ENCODE peak calls at places on chromosomes 13 and 19, in four cellular contexts. U is tibial artery, I is GM06990, W is heart left ventricle. E is an unnamed sample.

GRCh38 chr19:42098781-42099180 is 22.8 kb downstream of the ZNF574 start:
- DNase-seq in U (no peak), I (no peak), W (no peak), E (no peak)

GRCh38 chr13:43728411-43728810 is 58.4 kb downstream of the ENOX1 start:
- DNase-seq in U (no peak), I (no peak), W (no peak), E (no peak)

GRCh38 chr13:48411281-48412099 is 1.4 kb downstream of the LPAR6 start:
- DNase-seq in U (no peak), I (no peak), W (no peak), E (peak)

GRCh38 chr19:5929179-5929578 is 15.1 kb downstream of the CAPS start:
- DNase-seq in U (no peak), I (no peak), W (no peak), E (no peak)

GRCh38 chr19:3725640-3726310 is 17.6 kb downstream of the TJP3 start:
- DNase-seq in U (no peak), I (no peak), W (no peak), E (no peak)

GRCh38 chr19:3627351-3627723 is 747 bp upstream of the CACTIN start:
- DNase-seq in U (no peak), I (no peak), W (no peak), E (no peak)

GRCh38 chr19:34808566-34808965 is 35.6 kb upstream of the ZNF599 start:
- DNase-seq in U (no peak), I (no peak), W (no peak), E (no peak)

GRCh38 chr19:39834287-39834841 is 402 bp upstream of the DYRK1B start:
- DNase-seq in U (no peak), I (no peak), W (no peak), E (no peak)

GRCh38 chr13:25232937-25233515 is 54.3 kb downstream of the MTMR6 start:
- DNase-seq in U (no peak), I (no peak), W (no peak), E (peak)

GRCh38 chr19:12778020-12778904 is 2.9 kb upstream of the HOOK2 start:
- DNase-seq in U (peak), I (peak), W (peak), E (peak)

GRCh38 chr19:2524840-2525723 is 49.2 kb downstream of the GADD45B start:
- DNase-seq in U (peak), I (peak), W (peak), E (no peak)

DNA sequence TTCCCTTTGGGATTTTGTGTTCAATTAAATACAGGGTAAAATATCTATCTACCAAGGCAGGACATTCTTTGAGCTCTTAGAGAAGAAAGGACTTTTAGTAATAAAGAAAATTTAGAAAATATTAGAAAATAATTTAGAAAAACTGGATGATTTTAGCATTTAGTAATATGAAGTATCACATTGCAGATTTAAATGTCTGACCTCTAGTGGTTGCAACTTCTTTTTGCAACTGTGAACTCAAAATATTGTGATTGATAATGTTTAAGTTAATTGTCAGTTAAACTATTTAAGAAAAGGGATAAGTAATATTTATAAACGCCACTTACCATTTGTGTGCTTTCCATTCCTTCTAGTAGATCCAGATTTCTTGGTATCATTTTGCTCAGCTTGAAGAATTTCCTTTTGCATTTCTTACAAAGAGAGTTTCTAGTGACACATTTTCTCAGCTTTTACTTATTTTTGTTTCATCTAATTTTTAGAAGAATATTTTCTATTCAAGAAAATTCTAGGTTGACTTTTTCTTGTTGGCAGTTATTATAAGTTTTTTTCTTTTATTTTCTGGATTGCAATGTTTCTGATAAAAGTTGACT is 10.3 kb upstream of the POSTN start:
- DNase-seq in U (no peak), I (no peak), W (no peak), E (no peak)
- TF ChIP-seq CTCF in U (peak), I (peak), W (peak), E (peak)

GRCh38 chr13:60164490-60164889 is 762 bp upstream of the DIAPH3 start:
- DNase-seq in U (no peak), I (no peak), W (no peak), E (no peak)

GRCh38 chr13:60162096-60162495 is 1.6 kb downstream of the DIAPH3 start:
- DNase-seq in U (no peak), I (no peak), W (no peak), E (no peak)

GRCh38 chr13:60165391-60166099 is 1.8 kb upstream of the DIAPH3 start:
- DNase-seq in U (no peak), I (no peak), W (no peak), E (no peak)

GRCh38 chr13:60167121-60167520 is 3.4 kb upstream of the DIAPH3 start:
- DNase-seq in U (no peak), I (no peak), W (no peak), E (no peak)

DNA sequence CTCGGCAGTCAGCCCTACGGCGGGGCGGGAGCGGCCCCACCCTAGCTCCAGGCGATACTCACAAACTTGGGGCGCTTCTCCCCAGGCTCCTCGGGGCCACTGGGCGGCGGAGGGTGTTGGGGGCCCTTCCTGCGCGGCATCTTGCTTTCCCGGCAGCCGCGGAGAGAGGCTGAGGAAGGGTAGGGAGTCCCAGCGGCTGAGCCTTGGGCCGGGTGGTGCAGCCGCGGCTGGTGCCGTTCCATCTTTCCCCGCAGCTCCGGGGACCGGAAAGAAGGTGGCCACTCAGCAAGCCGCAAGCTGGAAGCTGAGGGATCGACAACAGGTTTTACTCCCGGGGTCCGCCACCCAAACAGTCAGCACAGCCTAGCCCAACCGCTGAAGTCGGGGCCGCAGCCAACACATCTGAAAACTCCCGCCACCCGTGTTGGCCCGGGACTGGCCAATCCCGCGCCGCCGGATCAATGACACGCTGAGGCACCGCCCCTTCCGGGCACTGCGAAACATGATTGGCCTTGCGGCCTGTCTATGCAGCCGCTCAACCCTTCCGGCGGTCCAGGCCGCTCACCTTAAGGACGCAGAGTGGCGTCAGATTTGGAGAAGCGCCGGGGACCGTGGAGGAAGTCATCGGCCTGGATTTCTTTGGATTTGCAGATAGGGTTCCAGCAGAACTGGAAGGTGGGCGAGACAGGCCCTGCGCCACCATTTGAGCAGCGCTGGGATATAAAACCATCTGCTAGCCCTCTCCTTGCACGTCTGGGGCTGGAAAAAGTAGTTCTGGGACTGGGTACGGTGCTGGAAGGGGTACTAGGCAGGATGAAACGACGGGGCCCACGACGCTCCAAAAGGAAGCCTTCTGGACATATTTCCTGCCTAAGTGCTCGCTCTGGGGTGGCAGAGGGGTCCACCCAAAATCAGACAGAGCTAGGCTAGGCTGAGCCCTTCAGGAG is at the start of gene DIAPH3:
- DNase-seq in U (peak), I (peak), W (peak), E (peak)
- TF ChIP-seq CTCF in U (no peak), I (no peak), W (no peak), E (no peak)

DNA sequence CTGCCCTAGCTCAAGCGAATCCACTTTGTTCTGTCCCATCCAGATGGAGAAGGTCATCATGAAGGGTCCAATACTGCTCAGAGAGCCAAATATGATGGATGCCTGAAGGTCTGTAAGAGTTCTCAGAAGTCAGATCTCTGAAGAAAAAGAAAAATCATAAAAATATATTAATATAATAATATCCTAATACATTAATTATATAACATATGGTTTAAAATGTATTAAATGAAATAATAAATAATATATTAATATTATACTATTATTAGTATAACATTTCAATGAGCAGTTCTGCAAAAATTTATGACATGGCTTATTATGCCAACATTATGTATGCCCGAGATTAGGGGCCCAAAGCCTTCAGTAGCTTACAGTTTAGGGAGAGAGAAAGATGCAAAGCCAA is 78.2 kb upstream of the GPR12 start:
- DNase-seq in U (no peak), I (no peak), W (no peak), E (no peak)
- TF ChIP-seq CTCF in U (no peak), I (no peak), W (no peak), E (no peak)

DNA sequence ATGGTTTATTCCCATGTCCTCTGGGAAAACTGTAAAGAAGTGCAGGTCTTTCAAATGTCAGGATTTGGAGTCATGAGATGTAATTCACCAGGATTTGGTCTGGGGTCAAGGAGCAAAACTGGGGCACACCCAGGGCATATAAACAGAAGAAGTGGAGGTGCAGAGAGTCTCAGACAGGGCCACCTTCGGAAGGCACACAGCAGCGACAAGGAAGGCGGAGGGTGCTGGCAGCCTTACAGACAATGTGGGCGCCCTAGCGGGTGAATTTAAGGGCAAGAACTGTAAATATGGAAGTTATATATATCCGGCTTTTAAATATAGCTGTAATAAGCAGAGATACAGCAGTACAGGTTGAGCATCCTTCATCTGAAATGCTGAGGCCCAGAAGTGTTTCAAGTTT is 31.2 kb downstream of the DHRS12 start:
- DNase-seq in U (no peak), I (no peak), W (no peak), E (no peak)
- TF ChIP-seq CTCF in U (no peak), I (no peak), W (no peak), E (no peak)

DNA sequence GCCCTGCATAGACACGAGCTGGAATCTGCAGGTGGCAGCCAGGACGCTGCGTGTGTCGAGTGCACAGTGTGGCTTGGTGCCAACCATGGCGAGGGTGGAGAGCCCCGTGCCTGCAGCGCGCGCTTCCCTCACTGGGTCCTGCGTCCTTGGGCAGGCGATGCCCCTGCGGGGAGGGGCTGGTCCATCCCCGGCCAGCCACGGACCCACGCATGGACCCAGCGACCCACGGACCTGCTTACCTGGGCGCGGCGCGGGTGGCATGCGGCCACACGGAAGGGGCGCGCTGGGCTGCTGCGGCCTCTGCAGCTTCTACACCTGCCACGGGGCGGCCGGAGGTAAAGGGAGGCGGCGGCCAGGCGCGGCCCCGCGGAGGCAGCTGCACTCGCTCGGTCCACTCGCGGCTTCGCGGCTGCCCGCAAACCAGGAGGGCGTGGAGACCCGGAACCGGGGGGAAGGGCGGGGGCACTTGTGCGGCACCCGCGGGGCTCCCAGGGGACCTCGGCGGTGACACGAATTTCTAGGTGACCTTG is 569 bp upstream of the MCF2L start:
- DNase-seq in U (peak), I (no peak), W (no peak), E (peak)
- TF ChIP-seq CTCF in U (no peak), I (no peak), W (no peak), E (no peak)

DNA sequence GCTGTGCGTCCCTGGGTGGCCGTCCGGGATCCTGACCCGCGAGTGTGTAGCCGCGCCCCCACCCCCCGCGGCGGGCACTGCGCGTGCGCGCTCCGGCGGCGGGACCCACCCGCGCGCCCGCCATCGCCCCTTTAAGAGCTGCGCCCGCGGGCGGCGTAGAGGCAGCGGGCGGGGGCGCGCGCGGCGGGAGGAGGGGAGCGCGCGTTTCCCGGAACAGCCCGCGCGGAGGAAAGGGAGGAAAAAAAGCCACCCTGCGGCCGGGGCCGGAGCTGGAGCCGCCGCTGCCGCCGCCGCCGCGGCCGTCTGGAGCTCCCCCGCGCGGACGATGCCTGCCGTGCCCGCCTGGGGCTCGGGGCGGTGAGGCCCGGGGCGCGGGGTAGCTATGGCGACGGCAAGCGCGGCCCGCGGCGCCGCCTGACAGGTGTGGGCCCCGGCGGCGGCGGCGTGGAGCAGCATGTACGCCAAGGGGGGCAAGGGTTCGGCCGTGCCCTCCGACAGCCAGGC is at the start of gene SSBP4:
- DNase-seq in U (peak), I (peak), W (peak), E (peak)
- TF ChIP-seq CTCF in U (peak), I (no peak), W (peak), E (peak)

GRCh38 chr19:55070755-55071502 is 4.7 kb upstream of the EPS8L1 start:
- DNase-seq in U (no peak), I (no peak), W (no peak), E (no peak)

GRCh38 chr19:55069859-55070225 is 5.8 kb upstream of the EPS8L1 start:
- DNase-seq in U (no peak), I (no peak), W (no peak), E (no peak)

GRCh38 chr19:55067869-55068268 is 4.9 kb upstream of the RDH13 start:
- DNase-seq in U (no peak), I (no peak), W (no peak), E (no peak)

GRCh38 chr19:55068803-55069136 is 5.8 kb upstream of the RDH13 start:
- DNase-seq in U (no peak), I (no peak), W (no peak), E (no peak)

DNA sequence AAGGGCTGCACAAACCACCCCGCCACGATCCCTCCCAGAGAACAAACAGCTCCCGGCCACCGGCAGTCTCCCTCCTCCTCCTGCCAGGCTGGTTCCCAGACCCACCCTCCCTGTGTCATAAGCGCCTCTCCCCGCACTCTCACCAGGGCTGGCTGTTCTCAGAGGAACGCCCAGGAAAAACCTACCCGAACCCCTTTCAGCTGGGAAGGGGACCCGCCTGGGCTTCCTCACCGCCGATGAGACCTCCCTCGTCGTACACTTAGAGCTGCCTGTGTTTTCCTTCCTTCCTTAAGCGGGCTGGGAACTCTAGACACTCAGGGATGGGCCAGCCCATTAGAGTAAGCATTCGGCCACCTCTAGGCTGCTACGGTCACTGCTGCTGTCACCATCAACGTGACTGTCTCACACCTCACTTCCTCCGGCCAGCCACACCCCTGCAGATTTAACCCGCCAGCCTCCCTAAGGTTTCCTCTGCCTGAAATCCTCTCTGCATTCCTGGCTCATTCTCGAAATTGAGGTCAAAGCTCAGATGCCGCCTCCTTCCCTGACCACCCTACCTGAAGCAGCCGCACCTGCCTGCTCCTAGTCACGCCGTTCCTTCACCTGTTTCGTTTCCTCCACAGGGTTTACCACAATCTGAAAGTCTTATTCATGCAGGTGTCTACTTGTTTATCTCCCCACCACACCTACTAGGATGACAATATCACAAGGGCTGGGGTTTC is 6.3 kb upstream of the RDH13 start:
- DNase-seq in U (no peak), I (no peak), W (peak), E (no peak)
- TF ChIP-seq CTCF in U (no peak), I (no peak), W (no peak), E (no peak)

E was measured in GM13976.